ENCODE peak calls at places on chromosomes 16 and 17, in six cellular contexts. F is A549, M is HepG2, K is H1, T is K562, H is WTC11. I is an unnamed sample.

GRCh38 chr17:56819431-56820145 is 14.1 kb downstream of the C17orf67 start:
- DNase-seq in M (peak), T (peak), H (peak), F (peak), K (peak), I (peak)

GRCh38 chr16:54633943-54634362 is 296.7 kb upstream of the IRX5 start:
- DNase-seq in K (no peak), T (peak), H (peak), F (peak), M (peak), I (peak)

GRCh38 chr16:85720319-85720637 is 30.6 kb downstream of the C16orf74 start:
- DNase-seq in M (peak), H (no peak), K (no peak), T (no peak), F (no peak), I (no peak)

GRCh38 chr16:86869288-86870022 is 291.1 kb downstream of the FOXL1 start:
- DNase-seq in T (peak), H (no peak), M (no peak), F (no peak), K (no peak), I (no peak)

GRCh38 chr16:66668777-66669444 is 27.6 kb downstream of the CMTM4 start:
- DNase-seq in T (peak), H (no peak), M (no peak), K (no peak), F (no peak), I (no peak)

GRCh38 chr16:20166531-20167235 is 93.0 kb upstream of the GPR139 start:
- DNase-seq in K (no peak), M (no peak), H (no peak), T (no peak), F (no peak), I (no peak)

GRCh38 chr17:35052780-35053179 is 10.7 kb downstream of the RFFL start:
- DNase-seq in T (no peak), H (no peak), K (no peak), F (no peak), M (no peak), I (no peak)

GRCh38 chr17:55641559-55642160 is 81.0 kb downstream of the TMEM100 start:
- DNase-seq in M (peak), H (peak), T (peak), F (peak), K (peak), I (peak)

GRCh38 chr17:2874211-2874686 is 78.0 kb downstream of the RAP1GAP2 start:
- DNase-seq in F (no peak), K (peak), M (peak), H (peak), T (no peak), I (no peak)

GRCh38 chr17:35932576-35932975 is 2.0 kb upstream of the RDM1 start:
- DNase-seq in F (no peak), H (no peak), T (no peak), K (no peak), M (no peak), I (no peak)

GRCh38 chr16:79422061-79422460 is 178.5 kb downstream of the MAF start:
- DNase-seq in H (no peak), T (no peak), M (no peak), F (no peak), K (no peak), I (no peak)

GRCh38 chr17:40864661-40865380 is 2.2 kb downstream of the KRT12 start:
- DNase-seq in K (no peak), T (no peak), F (no peak), H (no peak), M (peak), I (no peak)

GRCh38 chr16:84761448-84762368 is 58.1 kb upstream of the CRISPLD2 start:
- DNase-seq in K (no peak), M (no peak), T (no peak), H (no peak), F (no peak), I (no peak)

GRCh38 chr16:11163761-11164261 is 92.2 kb downstream of the SOCS1 start:
- DNase-seq in M (no peak), H (no peak), T (no peak), K (no peak), F (no peak), I (no peak)

GRCh38 chr17:43720311-43721060 is 38.1 kb downstream of the SOST start:
- DNase-seq in K (no peak), F (peak), H (peak), M (peak), T (peak), I (peak)

GRCh38 chr16:25014500-25015147 is 545 bp downstream of the ARHGAP17 start:
- DNase-seq in F (peak), K (no peak), M (peak), H (peak), T (peak), I (peak)

GRCh38 chr16:81551821-81552304 is 107.3 kb downstream of the CMIP start:
- DNase-seq in F (no peak), K (no peak), T (peak), M (no peak), H (no peak), I (peak)

GRCh38 chr17:61363601-61364462 is 35.8 kb upstream of the TBX2 start:
- DNase-seq in K (no peak), M (peak), F (no peak), T (no peak), H (no peak), I (no peak)

GRCh38 chr16:88379694-88380040 is 3.1 kb upstream of the ZNF469 start:
- DNase-seq in T (no peak), M (no peak), K (no peak), H (no peak), F (no peak), I (no peak)

GRCh38 chr16:68969338-68969737 is 126.0 kb downstream of the TANGO6 start:
- DNase-seq in K (no peak), F (no peak), M (no peak), H (no peak), T (no peak), I (peak)

GRCh38 chr16:64417711-64418227 is 704.1 kb downstream of the CDH11 start:
- DNase-seq in M (no peak), T (no peak), K (no peak), H (no peak), F (no peak), I (peak)

GRCh38 chr16:80166082-80166481 is 374.7 kb upstream of the DYNLRB2 start:
- DNase-seq in F (no peak), T (no peak), H (no peak), M (no peak), K (no peak), I (no peak)

GRCh38 chr17:43517615-43518386 is 28.3 kb downstream of the ETV4 start:
- DNase-seq in K (no peak), H (no peak), F (no peak), T (no peak), M (no peak), I (peak)

GRCh38 chr17:66576473-66576872 is 258.4 kb upstream of the CACNG5 start:
- DNase-seq in T (no peak), F (no peak), K (no peak), M (no peak), H (no peak), I (no peak)

GRCh38 chr16:57532251-57532625 is 4.1 kb downstream of the CCDC102A start:
- DNase-seq in K (no peak), H (peak), T (peak), M (no peak), F (no peak), I (no peak)

DNA sequence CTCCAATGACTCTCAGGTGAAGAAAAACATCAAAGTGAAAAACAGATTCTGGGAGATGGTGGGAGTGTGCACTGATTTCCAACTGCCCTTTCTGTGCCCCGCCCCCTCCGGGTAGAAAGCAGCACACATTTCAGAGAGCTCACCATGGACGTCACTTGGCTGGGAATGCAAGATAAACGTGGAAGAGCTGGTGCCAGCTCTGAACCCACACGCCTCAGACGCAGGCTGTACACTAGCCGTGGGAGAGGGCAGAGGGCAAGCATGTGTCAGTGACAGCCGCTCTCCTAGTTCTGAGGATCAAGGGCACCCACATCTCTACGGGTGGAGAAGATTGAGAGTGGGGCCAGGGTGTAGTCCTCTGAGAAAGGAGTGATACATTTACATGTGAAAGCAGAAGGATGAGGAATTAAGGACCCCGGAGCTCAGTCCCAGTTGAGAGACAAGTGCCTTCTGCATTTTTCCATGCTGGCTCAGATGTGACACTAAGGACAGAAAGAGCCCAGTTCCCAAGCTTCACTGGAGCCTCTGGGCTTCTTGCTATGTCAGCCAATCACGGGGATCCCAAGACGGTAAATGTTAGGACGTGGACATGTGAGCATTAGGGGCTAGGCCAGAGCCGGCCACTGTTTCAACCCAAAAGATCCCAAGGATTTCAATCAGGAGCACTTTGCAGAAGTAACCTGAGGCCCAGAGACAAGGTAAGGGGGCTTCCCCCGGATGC is 101.3 kb downstream of the ZFHX3 start:
- DNase-seq in F (no peak), T (no peak), H (no peak), M (no peak), K (no peak), I (no peak)
- TF ChIP-seq JUN in F (no peak), T (no peak), H (no peak), M (no peak), K (no peak), I (no peak)

GRCh38 chr16:89560413-89561194 is at the start of gene RPL13:
- DNase-seq in T (peak), M (peak), K (peak), F (peak), H (peak), I (peak)
- TF ChIP-seq JUN in T (peak), M (peak), K (no peak), F (peak), H (no peak), I (no peak)

GRCh38 chr17:78780335-78780734 is 1.7 kb downstream of the CYTH1 start:
- DNase-seq in T (no peak), F (no peak), M (no peak), K (no peak), H (no peak), I (no peak)

GRCh38 chr17:78783711-78784396 is 1.8 kb upstream of the CYTH1 start:
- DNase-seq in H (no peak), F (no peak), T (peak), K (no peak), M (no peak), I (no peak)

GRCh38 chr17:78779848-78780247 is 2.2 kb downstream of the CYTH1 start:
- DNase-seq in K (no peak), H (no peak), F (no peak), M (no peak), T (no peak), I (no peak)

GRCh38 chr17:78780852-78781338 is 1.2 kb downstream of the CYTH1 start:
- DNase-seq in K (no peak), F (no peak), H (no peak), T (no peak), M (no peak), I (no peak)

DNA sequence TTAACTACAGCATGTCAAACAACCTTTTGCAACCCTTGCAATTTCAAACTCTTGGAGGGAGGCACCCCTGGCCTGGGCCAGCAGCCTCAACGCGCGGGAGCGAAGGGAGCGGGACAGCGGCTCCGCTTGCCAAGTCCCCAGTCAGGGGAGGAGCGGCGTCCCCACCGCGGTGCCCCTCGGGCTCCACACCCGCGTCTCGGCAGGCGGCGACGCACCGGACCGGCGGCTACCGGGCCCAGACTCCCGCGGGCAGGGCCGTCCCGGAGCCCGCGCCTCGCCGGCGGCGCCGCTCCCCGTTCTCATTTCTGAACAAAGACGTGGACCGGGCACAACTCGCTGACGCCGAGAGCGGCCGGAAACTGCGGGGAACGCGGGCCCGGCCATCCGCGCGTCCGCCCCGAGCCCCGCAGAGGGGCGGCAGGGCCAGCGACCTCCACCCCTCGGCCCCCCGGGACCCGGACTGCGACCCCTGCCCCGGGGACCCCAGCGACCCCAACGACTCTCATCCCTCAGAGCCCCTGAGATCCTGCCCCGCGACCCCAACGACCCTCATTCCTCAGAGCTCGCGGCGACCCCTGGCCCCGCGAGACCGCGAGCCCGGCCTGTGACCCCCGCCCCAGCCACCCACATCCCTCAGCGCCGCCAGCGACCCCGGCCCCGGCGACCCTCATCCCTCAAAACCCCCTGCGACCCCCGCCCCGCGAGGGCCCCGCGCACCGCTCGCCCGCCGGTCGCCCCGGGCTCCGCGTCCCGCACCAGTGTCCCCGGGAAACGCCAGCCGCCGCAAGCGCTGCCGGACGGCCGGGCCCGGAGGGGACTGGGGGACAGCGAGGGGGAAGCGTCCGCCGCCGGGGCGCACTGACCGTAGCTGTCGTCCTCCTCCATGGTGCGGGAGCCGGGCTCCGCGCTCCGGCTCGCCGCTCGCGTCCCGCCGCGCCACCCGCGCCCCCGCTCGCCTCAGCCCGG is at the start of gene CYTH1:
- DNase-seq in T (no peak), H (peak), K (no peak), F (no peak), M (no peak), I (peak)
- TF ChIP-seq JUN in T (no peak), H (no peak), K (no peak), F (no peak), M (no peak), I (no peak)

GRCh38 chr17:67637901-67638641 is 79.7 kb upstream of the NOL11 start:
- DNase-seq in M (no peak), T (no peak), K (no peak), F (no peak), H (no peak), I (no peak)
- TF ChIP-seq JUN in M (no peak), T (no peak), K (no peak), F (no peak), H (no peak), I (no peak)

GRCh38 chr16:1332618-1333148 is 762 bp upstream of the BAIAP3 start:
- DNase-seq in M (no peak), H (no peak), T (no peak), K (no peak), F (no peak), I (no peak)

GRCh38 chr16:1330931-1331711 is 2.3 kb upstream of the BAIAP3 start:
- DNase-seq in T (no peak), M (no peak), K (no peak), H (no peak), F (no peak), I (no peak)

GRCh38 chr16:1333149-1333812 is at the start of gene BAIAP3:
- DNase-seq in M (no peak), T (peak), F (peak), K (no peak), H (peak), I (no peak)

GRCh38 chr16:1330260-1330914 is 3.1 kb upstream of the BAIAP3 start:
- DNase-seq in M (peak), H (peak), F (no peak), K (no peak), T (peak), I (no peak)

DNA sequence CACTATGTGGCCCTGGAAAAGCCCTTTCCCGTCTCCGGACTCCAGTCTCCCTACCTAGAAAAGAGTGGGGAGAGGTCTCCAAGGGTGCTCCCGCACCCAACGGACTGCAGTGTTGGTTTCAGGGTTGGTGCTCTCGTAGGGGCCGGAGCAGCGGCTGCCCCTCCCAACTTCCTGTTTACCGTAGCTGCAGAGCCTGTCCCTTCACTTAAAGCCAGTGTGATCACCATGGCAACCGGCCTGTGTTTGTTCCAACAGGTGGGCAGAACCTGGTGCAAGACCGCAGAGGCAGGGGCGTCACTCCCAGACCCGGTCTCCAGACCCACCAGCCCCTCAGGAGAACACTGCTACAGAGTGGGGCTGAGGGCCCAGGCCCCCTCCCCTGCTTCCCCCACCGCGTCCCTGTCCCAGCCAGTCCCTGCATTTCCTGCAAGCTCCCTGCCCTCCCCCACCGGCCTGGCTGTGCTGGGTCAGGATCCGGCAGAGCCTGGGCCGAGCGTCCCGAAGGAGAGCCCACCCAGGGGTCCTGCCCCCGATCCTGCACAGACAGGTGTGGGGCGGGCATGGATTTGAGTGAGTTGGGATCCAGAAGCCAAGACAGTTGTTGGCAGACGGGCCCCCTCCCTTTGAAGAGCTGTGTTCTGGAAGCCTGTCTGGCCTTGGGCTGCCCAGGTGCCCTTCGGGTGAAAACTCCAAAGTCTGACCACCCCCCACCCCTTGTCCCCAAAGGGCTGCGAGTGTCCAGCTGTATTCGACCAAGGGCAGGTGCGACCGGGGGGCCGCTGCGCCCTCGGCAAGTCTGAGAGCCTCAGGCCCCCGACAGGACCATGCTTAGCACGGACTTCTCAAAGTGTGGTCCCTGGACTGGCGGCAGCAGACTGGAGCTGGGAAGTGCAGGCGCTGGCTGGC is 1.5 kb upstream of the BAIAP3 start:
- DNase-seq in F (peak), T (peak), H (peak), M (peak), K (no peak), I (peak)
- TF ChIP-seq JUN in F (no peak), T (no peak), H (no peak), M (no peak), K (no peak), I (no peak)

DNA sequence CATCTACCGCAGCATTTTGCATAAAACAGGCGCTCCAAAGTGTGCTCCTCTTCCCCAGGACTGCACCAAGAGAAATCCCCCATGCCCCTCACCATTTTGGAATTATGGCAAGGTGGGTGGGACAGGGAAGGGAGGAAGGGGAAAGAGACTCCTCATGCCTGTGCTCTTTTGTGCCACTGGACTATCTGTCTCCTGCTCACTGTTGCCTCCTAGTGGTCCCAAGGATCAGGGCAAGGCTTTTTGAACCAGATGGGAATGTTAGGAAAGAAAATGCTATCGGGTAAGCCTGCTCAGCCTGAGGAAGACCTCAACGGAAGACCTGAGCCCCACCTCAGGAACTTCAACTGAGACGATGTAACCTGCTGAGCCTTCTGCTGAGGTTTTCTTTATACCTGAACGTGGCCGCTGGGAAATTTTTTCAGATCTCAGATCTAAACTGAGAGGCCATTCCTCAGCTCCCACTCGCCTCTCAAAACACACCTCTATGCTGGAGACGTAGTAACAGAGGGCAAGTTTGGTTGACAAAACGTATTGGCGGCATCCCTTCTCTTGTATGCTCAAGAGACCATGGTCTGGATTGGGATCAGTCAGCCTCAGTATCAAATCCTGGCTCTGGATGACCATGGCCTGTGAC is 58.3 kb downstream of the SPACA3 start:
- DNase-seq in M (peak), K (peak), T (peak), F (peak), H (peak), I (peak)
- TF ChIP-seq JUN in M (no peak), K (no peak), T (no peak), F (no peak), H (no peak), I (no peak)

DNA sequence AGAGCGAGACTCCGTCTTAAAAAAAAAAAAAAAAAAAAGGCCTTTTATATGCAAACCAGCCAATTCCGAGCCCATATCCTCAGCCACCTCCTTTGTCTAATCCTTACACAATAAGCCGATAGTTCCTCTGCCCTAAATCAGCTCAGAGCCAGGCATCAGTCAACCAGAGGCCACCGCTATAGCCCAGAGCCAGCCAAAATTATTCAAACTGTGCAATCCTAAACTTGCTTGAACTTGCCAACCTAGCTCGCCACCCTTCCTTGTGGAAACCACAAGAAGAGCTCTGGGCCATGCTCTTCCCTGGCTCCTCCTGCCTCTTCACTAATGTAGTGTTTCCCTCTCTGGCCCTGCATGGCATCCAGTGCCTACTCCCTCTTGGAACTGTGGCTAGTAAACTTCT is 17.7 kb downstream of the ITGAL start:
- DNase-seq in H (no peak), M (no peak), K (no peak), F (no peak), T (no peak), I (no peak)
- TF ChIP-seq JUN in H (no peak), M (no peak), K (no peak), F (no peak), T (no peak), I (no peak)